ENCODE peak calls at places on chromosomes 12 and 14, in five cellular contexts. R is HCT116, I is SK-N-SH, H is H1, J is stomach. Q is an unnamed sample.

GRCh38 chr12:69007166-69007857 is 74.3 kb upstream of the CPM start:
- DNase-seq in R (no peak), I (no peak), H (no peak), J (peak), Q (no peak)

GRCh38 chr12:51678086-51678724 is 87.2 kb downstream of the SCN8A start:
- DNase-seq in R (peak), I (peak), H (no peak), J (peak), Q (no peak)

GRCh38 chr12:40238221-40238902 is 13.6 kb downstream of the LRRK2 start:
- DNase-seq in R (no peak), I (peak), H (no peak), J (no peak), Q (no peak)

GRCh38 chr14:42470427-42470719 is 863.7 kb downstream of the LRFN5 start:
- DNase-seq in R (no peak), I (no peak), H (no peak), J (no peak), Q (no peak)

GRCh38 chr12:124096869-124097434 is 123.9 kb downstream of the ZNF664 start:
- DNase-seq in R (no peak), I (no peak), H (no peak), J (no peak), Q (no peak)

GRCh38 chr12:67920432-67920831 is 68.8 kb upstream of the IFNG-AS1 start:
- DNase-seq in R (no peak), I (no peak), H (no peak), J (no peak), Q (no peak)

GRCh38 chr14:51157012-51157411 is 62.1 kb upstream of the TRIM9 start:
- DNase-seq in R (peak), I (peak), H (no peak), J (no peak), Q (no peak)

GRCh38 chr14:105315211-105315721 is 718 bp downstream of the PACS2 start:
- DNase-seq in R (peak), I (peak), H (peak), J (peak), Q (no peak)

GRCh38 chr12:6377667-6377994 is 2.3 kb upstream of the SCNN1A start:
- DNase-seq in R (no peak), I (no peak), H (no peak), J (peak), Q (no peak)

GRCh38 chr14:34874386-34875030 is 652 bp downstream of the BAZ1A start:
- DNase-seq in R (no peak), I (peak), H (peak), J (peak), Q (no peak)

GRCh38 chr12:52581481-52581880 is 7.8 kb upstream of the KRT74 start:
- DNase-seq in R (no peak), I (no peak), H (no peak), J (no peak), Q (no peak)

GRCh38 chr14:99432491-99432890 is 48.2 kb downstream of the SETD3 start:
- DNase-seq in R (no peak), I (no peak), H (no peak), J (no peak), Q (no peak)

GRCh38 chr12:46908236-46908935 is 82.6 kb upstream of the SLC38A4 start:
- DNase-seq in R (no peak), I (no peak), H (no peak), J (no peak), Q (no peak)

GRCh38 chr12:26863515-26863914 is 30.5 kb upstream of the ITPR2 start:
- DNase-seq in R (peak), I (no peak), H (no peak), J (no peak), Q (no peak)

GRCh38 chr14:37903561-37904191 is 304.0 kb upstream of the SSTR1 start:
- DNase-seq in R (peak), I (peak), H (no peak), J (no peak), Q (no peak)

GRCh38 chr12:112418248-112418595 is 525 bp upstream of the PTPN11 start:
- DNase-seq in R (no peak), I (no peak), H (no peak), J (no peak), Q (no peak)

GRCh38 chr12:26822051-26822450 is 10.9 kb downstream of the ITPR2 start:
- DNase-seq in R (no peak), I (no peak), H (no peak), J (no peak), Q (no peak)

GRCh38 chr12:43132291-43132690 is 419.7 kb downstream of the ADAMTS20 start:
- DNase-seq in R (no peak), I (no peak), H (no peak), J (no peak), Q (no peak)

GRCh38 chr14:23009939-23010718 is at the start of gene C14orf93:
- DNase-seq in R (no peak), I (peak), H (peak), J (peak), Q (no peak)

GRCh38 chr12:1808798-1809480 is 11.4 kb upstream of the LRTM2 start:
- DNase-seq in R (no peak), I (no peak), H (no peak), J (no peak), Q (no peak)

GRCh38 chr12:31931796-31932715 is 27.2 kb upstream of the RESF1 start:
- DNase-seq in R (no peak), I (no peak), H (no peak), J (no peak), Q (no peak)

GRCh38 chr14:85241022-85241880 is 288.7 kb upstream of the FLRT2 start:
- DNase-seq in R (no peak), I (no peak), H (no peak), J (no peak), Q (no peak)

GRCh38 chr12:96308881-96309280 is 91.4 kb downstream of the CDK17 start:
- DNase-seq in R (no peak), I (no peak), H (no peak), J (no peak), Q (no peak)

GRCh38 chr12:43309845-43310405 is 242.1 kb downstream of the ADAMTS20 start:
- DNase-seq in R (no peak), I (no peak), H (no peak), J (no peak), Q (no peak)

GRCh38 chr12:81245918-81246611 is 168.2 kb downstream of the ACSS3 start:
- DNase-seq in R (no peak), I (no peak), H (peak), J (no peak), Q (no peak)

GRCh38 chr12:78863482-78864427 is 819 bp upstream of the SYT1 start:
- DNase-seq in R (no peak), I (peak), H (peak), J (no peak), Q (no peak)

GRCh38 chr12:12704593-12705230 is 8.7 kb upstream of the GPR19 start:
- DNase-seq in R (peak), I (peak), H (no peak), J (peak), Q (no peak)

GRCh38 chr12:30796508-30796780 is 41.7 kb upstream of the CAPRIN2 start:
- DNase-seq in R (no peak), I (no peak), H (no peak), J (no peak), Q (no peak)

GRCh38 chr12:104680506-104680905 is 223.8 kb downstream of the CHST11 start:
- DNase-seq in R (no peak), I (no peak), H (no peak), J (no peak), Q (no peak)

GRCh38 chr12:43072431-43072830 is 479.6 kb downstream of the ADAMTS20 start:
- DNase-seq in R (no peak), I (no peak), H (no peak), J (no peak), Q (no peak)

GRCh38 chr14:36130186-36130585 is 46.3 kb downstream of the PTCSC3 start:
- DNase-seq in R (no peak), I (no peak), H (no peak), J (no peak), Q (no peak)

GRCh38 chr14:92770454-92770853 is 22.0 kb upstream of the LGMN start:
- DNase-seq in R (no peak), I (no peak), H (no peak), J (no peak), Q (no peak)

GRCh38 chr14:80202888-80203562 is 8.3 kb downstream of the DIO2 start:
- DNase-seq in R (no peak), I (peak), H (peak), J (peak), Q (no peak)

GRCh38 chr14:81169711-81170103 is 51.1 kb downstream of the GTF2A1 start:
- DNase-seq in R (no peak), I (peak), H (no peak), J (peak), Q (no peak)

GRCh38 chr12:6056406-6057211 is 67.9 kb downstream of the VWF start:
- DNase-seq in R (peak), I (peak), H (peak), J (no peak), Q (no peak)

GRCh38 chr12:130619378-130619970 is 96.6 kb downstream of the RIMBP2 start:
- DNase-seq in R (no peak), I (peak), H (no peak), J (no peak), Q (no peak)

GRCh38 chr12:13864081-13864673 is 117.2 kb downstream of the GRIN2B start:
- DNase-seq in R (peak), I (peak), H (peak), J (peak), Q (no peak)
- TF ChIP-seq CTCF in R (peak), I (peak), H (peak), J (peak), Q (peak)

GRCh38 chr12:121825041-121825523 is 21.3 kb downstream of the SETD1B start:
- DNase-seq in R (no peak), I (no peak), H (no peak), J (no peak), Q (no peak)
- TF ChIP-seq POLR2AphosphoS5 in R (no peak), I (no peak), H (no peak), J (no peak), Q (no peak)

GRCh38 chr14:54174437-54174836 is 217.8 kb upstream of the BMP4 start:
- DNase-seq in R (no peak), I (no peak), H (no peak), J (no peak), Q (no peak)
- TF ChIP-seq CTCF in R (no peak), I (no peak), H (no peak), J (no peak), Q (no peak)

DNA sequence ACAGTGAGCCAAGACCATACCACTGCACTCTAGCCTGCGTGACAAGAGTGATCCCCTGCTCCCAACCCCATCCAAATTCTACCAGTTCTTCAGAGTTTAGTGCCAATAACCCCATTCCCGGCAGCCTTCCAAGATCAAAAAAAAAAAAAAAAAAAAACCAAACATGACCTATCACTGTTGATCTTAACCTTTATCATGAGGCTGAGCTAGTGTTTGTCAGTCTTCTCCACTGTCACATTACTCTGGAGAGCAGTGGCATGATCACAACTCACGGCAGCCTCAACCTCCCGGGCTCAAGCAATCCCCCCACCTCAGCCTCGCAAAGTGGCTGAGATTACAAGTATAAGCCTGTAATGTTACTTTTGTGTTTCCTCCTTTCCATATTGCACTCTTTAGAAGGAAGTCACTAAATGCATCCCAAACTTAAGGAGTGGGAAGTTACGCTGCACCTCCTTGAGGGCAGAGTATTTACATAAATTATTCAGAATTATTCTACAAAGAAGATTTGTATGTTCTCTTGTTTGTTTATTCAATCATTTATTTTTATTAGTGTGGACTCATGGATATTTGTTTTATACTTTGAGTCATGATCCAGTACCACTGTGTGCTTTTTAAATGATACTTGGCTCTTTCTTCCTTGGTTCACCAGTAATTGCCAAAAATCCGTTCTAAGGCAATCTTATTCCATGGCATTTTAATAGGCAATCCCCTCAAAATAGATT is 31.5 kb upstream of the FAM222A start:
- DNase-seq in R (no peak), I (no peak), H (no peak), J (no peak), Q (no peak)
- TF ChIP-seq POLR2AphosphoS5 in R (no peak), I (no peak), H (no peak), J (no peak), Q (no peak)

GRCh38 chr12:117521327-117521726 is 159.9 kb upstream of the NOS1 start:
- DNase-seq in R (no peak), I (no peak), H (no peak), J (no peak), Q (no peak)
- TF ChIP-seq CTCF in R (no peak), I (no peak), H (no peak), J (no peak), Q (no peak)

GRCh38 chr12:53659011-53659551 is 16.8 kb downstream of the ATP5MC2 start:
- DNase-seq in R (peak), I (no peak), H (no peak), J (peak), Q (no peak)
- TF ChIP-seq POLR2AphosphoS5 in R (no peak), I (no peak), H (no peak), J (peak), Q (no peak)

GRCh38 chr14:89748004-89748403 is 206.5 kb downstream of the EFCAB11 start:
- DNase-seq in R (no peak), I (no peak), H (no peak), J (no peak), Q (no peak)

GRCh38 chr14:89746135-89746534 is 208.4 kb downstream of the EFCAB11 start:
- DNase-seq in R (no peak), I (no peak), H (no peak), J (no peak), Q (no peak)

GRCh38 chr14:89747146-89747545 is 207.4 kb downstream of the EFCAB11 start:
- DNase-seq in R (no peak), I (no peak), H (no peak), J (no peak), Q (no peak)

GRCh38 chr14:89743828-89744227 is 210.7 kb downstream of the EFCAB11 start:
- DNase-seq in R (no peak), I (no peak), H (no peak), J (no peak), Q (no peak)

DNA sequence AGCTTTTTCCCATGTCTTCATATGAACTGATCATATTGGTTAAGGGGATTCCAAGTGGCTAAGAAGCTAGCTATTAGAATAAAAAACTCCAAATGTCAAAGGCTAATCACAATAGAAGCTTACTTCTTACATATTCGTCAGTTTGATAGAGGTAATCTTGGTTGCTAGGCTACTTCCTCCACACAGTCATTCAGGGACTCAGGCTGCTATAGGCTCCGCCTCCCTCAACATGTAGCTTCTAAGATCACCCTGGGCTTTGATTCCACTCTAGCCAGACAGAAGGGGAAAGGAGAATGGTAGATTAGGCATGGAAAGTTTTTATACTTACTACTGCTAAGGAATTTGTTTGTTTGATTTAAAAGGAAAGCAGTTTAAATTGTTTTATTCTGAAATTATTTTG is 207.9 kb downstream of the EFCAB11 start:
- DNase-seq in R (no peak), I (no peak), H (no peak), J (no peak), Q (no peak)
- TF ChIP-seq CTCF in R (no peak), I (no peak), H (no peak), J (no peak), Q (no peak)

DNA sequence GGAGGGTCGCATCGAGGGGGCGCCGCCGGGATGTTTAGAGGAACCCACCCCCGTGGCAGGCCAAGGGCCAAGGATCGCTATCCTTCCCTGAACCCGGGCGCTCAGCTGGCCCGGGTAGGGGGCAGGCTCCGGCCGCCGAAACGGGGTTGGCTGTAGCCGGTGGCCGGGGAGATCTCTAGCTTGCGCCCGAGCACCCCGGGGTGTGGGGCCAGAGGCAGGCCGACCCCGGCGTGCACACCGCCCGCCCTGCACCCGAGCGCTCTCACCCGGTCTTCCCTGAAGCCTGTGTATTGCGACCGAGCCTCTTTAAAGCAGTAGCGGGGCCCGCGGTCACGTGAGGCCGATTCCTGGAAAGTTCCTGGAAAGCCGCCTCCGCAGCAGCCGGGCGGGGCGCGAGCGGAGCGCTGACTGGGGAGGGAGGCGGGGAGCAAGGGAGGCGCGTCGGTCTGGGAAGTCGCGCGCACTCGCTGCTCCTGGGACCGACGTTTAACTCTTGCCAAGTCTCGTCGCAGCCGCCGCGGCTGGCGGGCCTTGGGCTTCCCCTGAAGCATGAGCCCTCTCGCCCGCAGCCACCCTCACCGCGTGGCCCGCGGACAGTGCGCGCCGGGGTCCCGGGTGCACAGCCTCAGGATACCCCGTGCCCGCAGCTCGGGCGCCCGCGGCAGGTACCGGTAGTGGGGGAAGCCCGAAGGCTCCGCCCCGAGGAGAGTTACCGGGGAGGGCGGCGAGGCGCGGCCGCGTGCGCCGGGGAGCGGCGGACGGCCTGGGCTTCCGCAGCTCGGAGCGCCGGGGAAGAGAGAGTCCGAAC is 1.7 kb upstream of the SOCS2 start:
- DNase-seq in R (peak), I (peak), H (peak), J (peak), Q (peak)
- TF ChIP-seq POLR2AphosphoS5 in R (peak), I (peak), H (peak), J (peak), Q (peak)